ENCODE peak calls at places on chromosomes 11 and 22, in six cellular contexts. G is ELF-1; V is D341Med; D is HuH-7.5; U is effector memory CD8-positive, alpha-beta T cell; K is activated gamma-delta T cell treated with Interleukin-2 at 50 U/mL for 16 hours. N is an unnamed sample.

GRCh38 chr11:64786308-64786707 is 8.0 kb upstream of the SF1 start:
- DNase-seq in G (no peak), U (no peak), D (no peak), V (no peak), K (no peak), N (peak)

GRCh38 chr11:102416974-102417373 is 35.6 kb downstream of the TMEM123 start:
- DNase-seq in U (no peak), G (no peak), D (no peak), V (no peak), K (no peak), N (no peak)

GRCh38 chr11:66956689-66957290 is 1.4 kb downstream of the PC start:
- DNase-seq in V (no peak), D (peak), K (no peak), G (peak), U (no peak), N (no peak)

GRCh38 chr11:93000511-93001476 is 31.3 kb downstream of the MTNR1B start:
- DNase-seq in G (no peak), U (no peak), K (no peak), V (no peak), D (no peak), N (no peak)

GRCh38 chr11:46371994-46372393 is 9.5 kb upstream of the MDK start:
- DNase-seq in U (no peak), V (peak), D (no peak), G (no peak), K (no peak), N (no peak)

GRCh38 chr11:12691473-12691872 is 17.3 kb downstream of the TEAD1 start:
- DNase-seq in K (no peak), V (no peak), G (no peak), U (no peak), D (no peak), N (no peak)

GRCh38 chr11:121479355-121479754 is 26.6 kb upstream of the SORL1-AS1 start:
- DNase-seq in V (no peak), K (no peak), U (no peak), D (no peak), G (peak), N (no peak)

GRCh38 chr22:23831261-23831660 is 7.5 kb downstream of the DERL3 start:
- DNase-seq in U (no peak), D (no peak), V (no peak), K (no peak), G (no peak), N (no peak)

GRCh38 chr11:86696004-86696403 is 23.6 kb upstream of the ME3 start:
- DNase-seq in V (no peak), U (no peak), G (no peak), K (no peak), D (no peak), N (no peak)

GRCh38 chr22:43850529-43850928 is 11.8 kb downstream of the SULT4A1 start:
- DNase-seq in U (no peak), K (no peak), D (no peak), V (no peak), G (no peak), N (peak)

GRCh38 chr11:119263352-119263940 is 53.5 kb downstream of the MCAM start:
- DNase-seq in U (no peak), K (no peak), G (no peak), D (no peak), V (no peak), N (no peak)

GRCh38 chr11:33147559-33147958 is 13.7 kb downstream of the CSTF3 start:
- DNase-seq in D (no peak), V (no peak), K (no peak), G (no peak), U (no peak), N (no peak)

GRCh38 chr11:67611704-67612587 is 5.2 kb downstream of the NDUFV1 start:
- DNase-seq in U (no peak), V (no peak), K (no peak), G (no peak), D (no peak), N (no peak)